ENCODE peak calls at places on chromosomes 16 and 17, in seven cellular contexts. Y, D, B, U, H, I and P are unnamed samples. For H3K4me1, the result is how much of the 10 kb centered on the place peaks cover.

GRCh38 chr16:8583199-8583598 is 7.1 kb downstream of the TMEM114 start:
- DNase-seq in Y (peak), D (no peak), B (no peak), U (no peak), H (no peak), I (no peak), P (peak)

GRCh38 chr17:68060336-68060735 is 24.8 kb downstream of the KPNA2 start:
- DNase-seq in Y (no peak), D (no peak), B (no peak), U (no peak), H (no peak), I (no peak), P (no peak)

GRCh38 chr16:2209258-2210008 is 1.2 kb downstream of the BRICD5 start:
- DNase-seq in Y (no peak), D (no peak), B (no peak), U (no peak), H (no peak), I (no peak), P (no peak)

GRCh38 chr16:81796585-81797346 is 17.7 kb downstream of the PLCG2 start:
- DNase-seq in Y (no peak), D (no peak), B (no peak), U (no peak), H (no peak), I (no peak), P (no peak)

GRCh38 chr17:79777166-79777843 is 643 bp upstream of the CBX2 start:
- DNase-seq in Y (peak), D (peak), B (peak), U (no peak), H (peak), I (peak), P (peak)

GRCh38 chr17:65243838-65244237 is 106.7 kb downstream of the RGS9 start:
- DNase-seq in Y (peak), D (no peak), B (peak), U (no peak), H (peak), I (peak), P (peak)

GRCh38 chr16:81181013-81181720 is 57.3 kb upstream of the BCO1 start:
- DNase-seq in Y (peak), D (no peak), B (peak), U (no peak), H (no peak), I (peak), P (peak)

GRCh38 chr16:22232277-22233049 is 26.4 kb downstream of the EEF2K start:
- DNase-seq in Y (peak), D (no peak), B (no peak), U (no peak), H (no peak), I (peak), P (peak)

GRCh38 chr17:48374650-48375230 is 55.3 kb downstream of the SKAP1 start:
- DNase-seq in Y (no peak), D (peak), B (peak), U (no peak), H (peak), I (peak), P (no peak)

GRCh38 chr17:62627904-62628603 is 584 bp downstream of the MRC2 start:
- DNase-seq in Y (peak), D (no peak), B (peak), U (no peak), H (peak), I (no peak), P (peak)

GRCh38 chr17:74920679-74921044 is 2.4 kb downstream of the USH1G start:
- DNase-seq in Y (no peak), D (no peak), B (peak), U (no peak), H (no peak), I (no peak), P (no peak)

GRCh38 chr16:57765160-57765728 is 29.7 kb downstream of the KATNB1 start:
- DNase-seq in Y (no peak), D (no peak), B (no peak), U (no peak), H (no peak), I (no peak), P (no peak)

GRCh38 chr16:49854227-49855203 is 1.4 kb downstream of the ZNF423 start:
- DNase-seq in Y (no peak), D (peak), B (peak), U (no peak), H (peak), I (no peak), P (no peak)

GRCh38 chr17:78988152-78988551 is 8.4 kb upstream of the LGALS3BP start:
- DNase-seq in Y (no peak), D (no peak), B (no peak), U (no peak), H (no peak), I (no peak), P (no peak)

GRCh38 chr16:58462997-58463891 is 36.7 kb upstream of the NDRG4 start:
- DNase-seq in Y (no peak), D (no peak), B (peak), U (no peak), H (no peak), I (no peak), P (no peak)

GRCh38 chr17:75271955-75272847 is 1.2 kb upstream of the MIF4GD start:
- DNase-seq in Y (no peak), D (peak), B (no peak), U (no peak), H (peak), I (no peak), P (peak)

GRCh38 chr17:76023900-76024237 is 3.2 kb downstream of the EVPL start:
- DNase-seq in Y (no peak), D (no peak), B (no peak), U (no peak), H (no peak), I (no peak), P (no peak)

GRCh38 chr16:78591682-78592103 is 492.2 kb downstream of the WWOX start:
- DNase-seq in Y (no peak), D (no peak), B (no peak), U (no peak), H (no peak), I (no peak), P (no peak)

GRCh38 chr17:78268960-78269892 is 37.8 kb downstream of the TMEM235 start:
- DNase-seq in Y (peak), D (no peak), B (peak), U (no peak), H (no peak), I (no peak), P (peak)

GRCh38 chr16:68400083-68400923 is 48.0 kb downstream of the SMPD3 start:
- DNase-seq in Y (no peak), D (no peak), B (no peak), U (no peak), H (peak), I (no peak), P (no peak)

GRCh38 chr16:78584213-78584860 is 484.9 kb downstream of the WWOX start:
- DNase-seq in Y (no peak), D (no peak), B (no peak), U (no peak), H (no peak), I (no peak), P (no peak)

GRCh38 chr17:45311762-45312476 is 4.9 kb downstream of the MAP3K14 start:
- DNase-seq in Y (peak), D (peak), B (no peak), U (no peak), H (peak), I (peak), P (peak)

GRCh38 chr16:69241911-69242310 is 54.9 kb downstream of the SNTB2 start:
- DNase-seq in Y (peak), D (no peak), B (no peak), U (no peak), H (no peak), I (no peak), P (peak)

GRCh38 chr16:85583491-85584181 is 29.5 kb upstream of the GSE1 start:
- DNase-seq in Y (peak), D (no peak), B (no peak), U (no peak), H (no peak), I (no peak), P (peak)
- H3K4me2 ChIP-seq in Y (peak), D (no peak), B (peak), U (no peak), H (no peak), I (no peak), P (no peak)

GRCh38 chr16:72858611-72859493 is 189.1 kb downstream of the ZFHX3 start:
- DNase-seq in Y (peak), D (no peak), B (no peak), U (no peak), H (no peak), I (no peak), P (peak)

GRCh38 chr16:72854537-72854936 is 193.4 kb downstream of the ZFHX3 start:
- DNase-seq in Y (no peak), D (no peak), B (no peak), U (no peak), H (no peak), I (no peak), P (no peak)

GRCh38 chr16:72859581-72859980 is 188.3 kb downstream of the ZFHX3 start:
- DNase-seq in Y (no peak), D (no peak), B (no peak), U (no peak), H (no peak), I (no peak), P (no peak)

GRCh38 chr16:72857841-72858594 is 189.9 kb downstream of the ZFHX3 start:
- DNase-seq in Y (no peak), D (no peak), B (no peak), U (no peak), H (no peak), I (no peak), P (no peak)

GRCh38 chr16:72856797-72857196 is 191.1 kb downstream of the ZFHX3 start:
- DNase-seq in Y (no peak), D (no peak), B (peak), U (no peak), H (peak), I (no peak), P (no peak)
- TF ChIP-seq CTCF in Y (peak), D (peak), B (peak), U (peak), H (peak), I (peak), P (peak)

GRCh38 chr16:16021646-16021987 is 72.2 kb downstream of the ABCC1 start:
- DNase-seq in Y (no peak), D (no peak), B (no peak), U (no peak), H (no peak), I (no peak), P (no peak)
- H3K4me1 ChIP-seq in Y (under half), D (half or more), B (under half), U (under half), H (under half), I (half or more), P (under half)

DNA sequence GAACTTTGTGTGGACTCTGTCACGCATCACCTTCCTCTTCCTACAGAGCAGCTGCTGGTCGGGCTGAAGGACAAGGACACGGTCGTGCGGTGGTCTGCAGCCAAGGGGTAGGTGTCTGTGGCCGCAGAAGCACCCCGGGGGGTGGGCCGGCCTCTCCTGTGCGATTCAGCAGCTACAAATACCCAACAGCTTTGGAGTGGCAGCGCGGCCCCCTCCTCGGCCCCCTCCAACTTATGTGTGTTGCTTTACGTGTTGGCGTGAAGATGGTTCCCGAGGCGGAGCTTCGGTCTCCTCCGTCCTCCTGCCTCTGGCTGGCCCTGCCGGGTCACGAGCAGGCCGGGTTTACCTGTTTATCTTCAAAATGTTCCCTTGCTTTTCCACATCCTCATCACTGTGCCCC is 32.3 kb downstream of the ZNF750 start:
- DNase-seq in Y (no peak), D (no peak), B (no peak), U (no peak), H (no peak), I (no peak), P (no peak)
- H3K4me2 ChIP-seq in Y (no peak), D (no peak), B (no peak), U (no peak), H (no peak), I (no peak), P (no peak)

GRCh38 chr16:62224810-62225209 is 188.6 kb upstream of the CDH8 start:
- DNase-seq in Y (no peak), D (no peak), B (no peak), U (no peak), H (no peak), I (no peak), P (no peak)

DNA sequence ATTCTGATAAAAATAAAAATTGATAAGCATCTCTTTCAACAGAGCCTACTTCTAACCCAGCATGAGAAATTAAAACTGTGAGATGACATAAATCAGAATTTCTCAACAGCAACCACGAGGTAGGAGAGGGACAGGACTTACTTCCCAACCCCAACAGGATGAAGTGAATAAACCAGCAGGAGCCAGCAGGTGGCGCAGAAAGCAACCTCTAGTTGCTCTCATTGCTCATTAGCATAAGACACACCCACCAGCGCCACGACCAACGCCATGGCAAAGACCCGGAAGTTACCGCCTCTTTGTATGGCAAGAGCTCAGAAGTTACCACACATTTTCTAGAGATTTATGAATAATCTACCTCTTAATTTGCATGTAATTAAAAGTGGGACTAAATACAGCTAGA is 189.4 kb upstream of the CDH8 start:
- DNase-seq in Y (peak), D (peak), B (peak), U (peak), H (peak), I (no peak), P (peak)
- TF ChIP-seq CTCF in Y (peak), D (peak), B (peak), U (peak), H (peak), I (peak), P (peak)

GRCh38 chr17:42312285-42313130 is 24.2 kb downstream of the STAT5A start:
- DNase-seq in Y (peak), D (peak), B (peak), U (no peak), H (peak), I (no peak), P (peak)
- H3K4me1 ChIP-seq in Y (under half), D (under half), B (under half), U (under half), H (under half), I (under half), P (under half)